ENCODE peak calls at places on chromosomes 4 and X, in four cellular contexts. A is A673, O is tibial nerve, G is H1. L is an unnamed sample.

GRCh38 chr4:37922323-37922722 is 31.4 kb downstream of the TBC1D1 start:
- DNase-seq in A (no peak), O (no peak), G (no peak), L (no peak)

GRCh38 chrX:13404364-13404763 is 84.5 kb upstream of the ATXN3L start:
- DNase-seq in A (no peak), O (no peak), G (no peak), L (no peak)

GRCh38 chr4:78513411-78513975 is 38.1 kb upstream of the ANXA3 start:
- DNase-seq in A (no peak), O (no peak), G (no peak), L (no peak)

GRCh38 chr4:154961263-154961662 is 180.2 kb downstream of the RBM46 start:
- DNase-seq in A (no peak), O (no peak), G (no peak), L (no peak)

GRCh38 chrX:21975827-21976226 is 35.3 kb downstream of the SMS start:
- DNase-seq in A (peak), O (no peak), G (no peak), L (no peak)

GRCh38 chrX:44224760-44225159 is 118.7 kb downstream of the EFHC2 start:
- DNase-seq in A (no peak), O (no peak), G (no peak), L (no peak)

GRCh38 chr4:71050809-71051208 is 57.4 kb downstream of the DCK start:
- DNase-seq in A (no peak), O (no peak), G (no peak), L (no peak)

GRCh38 chr4:146648384-146648783 is 9.7 kb downstream of the POU4F2 start:
- DNase-seq in A (no peak), O (no peak), G (peak), L (no peak)

GRCh38 chrX:23980063-23980462 is 46.9 kb downstream of the KLHL15 start:
- DNase-seq in A (no peak), O (no peak), G (no peak), L (no peak)

GRCh38 chrX:152072236-152072635 is 66.1 kb downstream of the MAGEA10 start:
- DNase-seq in A (no peak), O (no peak), G (no peak), L (no peak)

GRCh38 chrX:96688789-96689188 is 4.1 kb downstream of the DIAPH2 start:
- DNase-seq in A (no peak), O (no peak), G (no peak), L (no peak)

GRCh38 chr4:41590591-41590990 is 52.6 kb downstream of the LIMCH1 start:
- DNase-seq in A (peak), O (no peak), G (no peak), L (no peak)

GRCh38 chr4:175369087-175369486 is 443.0 kb downstream of the GPM6A start:
- DNase-seq in A (no peak), O (no peak), G (no peak), L (no peak)

GRCh38 chr4:30716158-30716557 is 4.0 kb upstream of the PCDH7 start:
- DNase-seq in A (peak), O (no peak), G (no peak), L (no peak)

GRCh38 chr4:8297691-8298485 is 28.3 kb downstream of the HTRA3 start:
- DNase-seq in A (no peak), O (no peak), G (no peak), L (no peak)

GRCh38 chr4:3174371-3175338 is 74.3 kb upstream of the MSANTD1 start:
- DNase-seq in A (no peak), O (no peak), G (no peak), L (no peak)

GRCh38 chr4:186029731-186030421 is 39.1 kb upstream of the TLR3 start:
- DNase-seq in A (peak), O (peak), G (no peak), L (no peak)

GRCh38 chr4:71272976-71273375 is 65.8 kb upstream of the SLC4A4 start:
- DNase-seq in A (no peak), O (no peak), G (no peak), L (no peak)

GRCh38 chr4:1136028-1136427 is 22.7 kb upstream of the RNF212 start:
- DNase-seq in A (no peak), O (no peak), G (no peak), L (no peak)

GRCh38 chr4:151099976-151100417 is 569 bp downstream of the RPS3A start:
- DNase-seq in A (no peak), O (no peak), G (no peak), L (no peak)

GRCh38 chr4:112082954-112083586 is 62.2 kb upstream of the FAM241A start:
- DNase-seq in A (no peak), O (no peak), G (no peak), L (no peak)

GRCh38 chrX:81241753-81242152 is 39.9 kb downstream of the SH3BGRL start:
- DNase-seq in A (no peak), O (no peak), G (no peak), L (no peak)
- TF ChIP-seq CTCF in A (no peak), O (no peak), G (no peak), L (no peak)

GRCh38 chrX:40868868-40869267 is 133.5 kb upstream of the MED14 start:
- DNase-seq in A (no peak), O (no peak), G (no peak), L (no peak)

GRCh38 chrX:40866878-40867277 is 131.5 kb upstream of the MED14 start:
- DNase-seq in A (no peak), O (no peak), G (no peak), L (no peak)

GRCh38 chrX:40867352-40867751 is 132.0 kb upstream of the MED14 start:
- DNase-seq in A (peak), O (no peak), G (no peak), L (no peak)

GRCh38 chrX:40871385-40872082 is 136.2 kb upstream of the MED14 start:
- DNase-seq in A (peak), O (no peak), G (no peak), L (no peak)
- TF ChIP-seq CTCF in A (no peak), O (no peak), G (no peak), L (no peak)

DNA sequence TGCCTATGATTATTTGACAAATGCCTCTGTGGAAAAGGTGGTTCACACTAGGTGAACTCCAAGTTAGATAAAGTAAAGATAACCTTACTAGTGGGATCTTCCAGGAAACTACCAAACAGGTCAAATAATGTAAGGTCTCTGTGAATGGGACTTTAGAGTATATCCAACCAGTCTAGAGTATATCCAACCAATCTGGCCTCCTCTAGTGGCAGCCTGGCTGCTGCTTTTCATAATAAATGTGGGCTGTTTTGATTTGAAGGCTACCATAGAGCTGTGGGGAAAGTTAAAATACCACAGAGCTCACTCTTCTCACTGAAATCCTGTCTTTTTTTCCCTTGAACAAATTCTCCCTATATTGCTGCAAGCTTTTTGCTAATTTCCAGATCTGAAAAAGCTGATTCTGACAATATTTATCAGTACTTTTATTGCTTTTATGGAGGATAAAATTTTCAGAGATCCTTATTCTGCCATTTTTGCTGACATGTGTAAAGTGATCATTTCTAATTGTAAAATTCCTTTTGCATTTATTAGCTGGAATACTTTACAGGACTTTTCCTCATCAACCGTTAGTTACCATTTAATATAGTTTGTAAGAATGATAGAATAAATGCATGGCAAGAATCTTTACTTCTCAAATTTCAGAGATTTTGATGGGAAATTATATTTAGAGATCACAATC is 111.3 kb downstream of the TET2 start:
- DNase-seq in A (no peak), O (no peak), G (no peak), L (no peak)
- TF ChIP-seq CTCF in A (peak), O (no peak), G (no peak), L (no peak)

DNA sequence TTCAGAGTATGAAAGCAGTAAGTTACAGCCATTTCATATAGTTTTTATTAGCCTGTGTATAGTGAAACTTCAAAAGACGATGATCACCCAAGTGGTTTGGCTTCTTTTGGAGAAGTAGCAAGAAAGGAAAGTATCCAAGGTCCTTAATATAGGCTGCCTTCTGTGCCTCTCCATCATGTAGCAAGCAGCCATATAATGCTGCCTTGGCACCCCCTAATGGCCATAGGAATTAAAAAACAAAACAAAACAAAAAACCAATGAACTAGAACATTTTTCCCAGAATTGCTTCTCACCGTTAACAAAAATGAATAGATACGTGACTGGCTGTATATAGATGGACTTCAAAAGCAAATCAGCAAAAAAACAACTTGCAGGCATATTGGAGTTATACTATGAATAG is 18.9 kb downstream of the LAMP2 start:
- DNase-seq in A (peak), O (no peak), G (no peak), L (no peak)
- TF ChIP-seq CTCF in A (peak), O (no peak), G (peak), L (peak)

GRCh38 chr4:52755409-52755808 is 4.2 kb upstream of the ERVMER34-1 start:
- DNase-seq in A (no peak), O (no peak), G (no peak), L (no peak)
- TF ChIP-seq CTCF in A (no peak), O (no peak), G (no peak), L (no peak)

DNA sequence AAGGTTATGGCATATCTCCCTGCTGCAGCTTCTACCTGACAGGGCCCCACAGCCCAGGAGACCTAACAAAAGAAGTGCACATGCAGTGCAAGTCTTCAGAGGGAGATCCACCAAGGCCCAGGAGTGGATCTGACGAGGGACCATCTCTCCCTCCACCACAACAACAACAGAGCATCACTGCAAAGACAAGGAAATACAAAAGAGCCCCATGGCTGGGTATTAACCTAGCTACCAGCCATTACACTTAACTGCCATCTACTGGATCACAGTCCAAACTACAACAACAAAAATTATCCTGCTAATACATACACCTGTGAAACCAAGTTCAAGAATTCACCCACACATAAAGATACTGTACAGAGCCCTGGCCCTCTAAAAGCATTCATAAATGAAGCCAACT is 280.2 kb upstream of the SLC7A11 start:
- DNase-seq in A (peak), O (no peak), G (no peak), L (no peak)
- TF ChIP-seq CTCF in A (peak), O (no peak), G (peak), L (peak)

DNA sequence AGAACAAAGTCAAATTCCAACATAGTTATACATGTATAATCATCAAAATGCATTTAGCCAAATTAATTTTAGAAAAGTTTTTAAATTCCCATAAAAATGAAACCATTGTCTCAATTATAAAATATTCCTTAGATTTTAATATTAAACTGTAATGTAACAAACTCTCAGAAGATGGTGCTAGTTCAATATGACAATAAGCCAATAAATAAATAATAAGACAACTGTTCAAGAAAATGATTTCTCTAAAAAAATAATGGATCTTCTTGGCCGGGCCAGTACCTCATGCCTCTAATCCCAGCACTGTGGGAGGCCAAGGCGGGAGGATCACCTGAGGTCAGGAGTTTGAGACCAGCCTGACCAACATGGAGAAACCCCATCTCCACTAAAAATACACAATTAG is 80.3 kb downstream of the RAB28 start:
- DNase-seq in A (no peak), O (no peak), G (no peak), L (no peak)
- TF ChIP-seq CTCF in A (no peak), O (no peak), G (no peak), L (peak)

DNA sequence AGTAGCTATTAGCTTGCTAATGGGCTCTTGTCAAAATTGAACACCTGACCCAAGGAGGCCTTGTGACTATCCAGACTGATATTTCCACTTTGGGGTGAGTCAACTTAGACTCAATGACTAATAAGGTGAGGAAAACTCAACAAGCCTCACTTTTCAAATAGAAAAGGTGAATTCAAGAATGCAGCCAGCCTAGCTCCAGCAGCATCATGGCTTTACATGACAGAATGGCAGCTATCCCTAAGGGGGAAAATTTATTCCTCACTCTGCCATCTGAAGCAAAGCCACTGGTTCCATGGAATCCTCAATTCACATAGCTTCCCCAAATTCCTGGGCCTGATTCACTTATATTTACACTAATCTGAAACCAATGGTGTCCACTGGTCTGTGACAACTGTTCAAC is 29.1 kb upstream of the RAB9B start:
- DNase-seq in A (no peak), O (no peak), G (no peak), L (no peak)
- TF ChIP-seq CTCF in A (no peak), O (no peak), G (no peak), L (no peak)

L was measured in D721Med.